ENCODE peak calls at places on chromosomes 2 and 18, in five cellular contexts. O is NCI-H524; T is stimulated activated CD4-positive, alpha-beta T cell treated with anti-CD3 and anti-CD28 coated beads, TNF-alpha, amount 100 ng/mL, for 4 hours; M is HFF-Myc; N is HT1080. G is an unnamed sample.

GRCh38 chr2:58377181-58377580 is 136.1 kb upstream of the FANCL start:
- DNase-seq in O (no peak), T (no peak), M (no peak), N (no peak), G (no peak)

GRCh38 chr2:65320042-65320711 is 92.5 kb downstream of the ACTR2 start:
- DNase-seq in O (no peak), T (no peak), M (peak), N (peak), G (peak)

GRCh38 chr2:17749753-17750438 is 3.7 kb downstream of the SMC6 start:
- DNase-seq in O (no peak), T (no peak), M (no peak), N (no peak), G (no peak)

GRCh38 chr2:72915907-72916742 is 1.2 kb upstream of the EMX1 start:
- DNase-seq in O (peak), T (no peak), M (no peak), N (no peak), G (peak)

GRCh38 chr2:26767894-26768487 is 3.9 kb downstream of the SLC35F6 start:
- DNase-seq in O (no peak), T (no peak), M (no peak), N (no peak), G (no peak)

GRCh38 chr18:27713727-27714080 is 463.2 kb downstream of the CDH2 start:
- DNase-seq in O (no peak), T (no peak), M (no peak), N (no peak), G (no peak)

GRCh38 chr2:26429779-26430654 is 28.3 kb downstream of the DRC1 start:
- DNase-seq in O (peak), T (no peak), M (no peak), N (no peak), G (no peak)

GRCh38 chr2:41989503-41990180 is 58.2 kb upstream of the PKDCC start:
- DNase-seq in O (no peak), T (no peak), M (no peak), N (no peak), G (no peak)

GRCh38 chr2:145284551-145284950 is 764.6 kb upstream of the ZEB2 start:
- DNase-seq in O (no peak), T (no peak), M (no peak), N (peak), G (no peak)

GRCh38 chr2:236889081-236889780 is 196.5 kb upstream of the COPS8 start:
- DNase-seq in O (no peak), T (no peak), M (no peak), N (no peak), G (no peak)

GRCh38 chr2:215713393-215713792 is 277.5 kb upstream of the FN1 start:
- DNase-seq in O (no peak), T (no peak), M (no peak), N (no peak), G (no peak)

GRCh38 chr18:66497351-66497750 is 106.5 kb downstream of the CDH19 start:
- DNase-seq in O (peak), T (no peak), M (no peak), N (no peak), G (no peak)

G was measured in activated CD4-positive, alpha-beta T cell treated with anti-CD3 and anti-CD28 coated beads for 48 hours.